ENCODE peak calls at places on chromosomes 6 and 20, in six cellular contexts. U is astrocyte of the spinal cord; F is HTR-8/SVneo; E is stimulated activated CD4-positive, alpha-beta T cell treated with anti-CD3 and anti-CD28 coated beads, Interleukin-2, amount 100 ng/mL, for 48 hours; X is iris pigment epithelial cell; V is ureter. M is an unnamed sample.
A peak's percentile ranks its signal among the peaks of the same experiment; 100 is the strongest.

GRCh38 chr20:52494244-52494643 is 302.7 kb upstream of the ZFP64 start:
- DNase-seq in X (peak; percentile 99), U (peak; percentile 87), E (peak; percentile 26), V (peak; percentile 49), F (peak; percentile 60), M (no peak)

GRCh38 chr6:105363100-105363754 is 39.7 kb downstream of the PREP start:
- DNase-seq in X (peak; percentile 40), U (peak; percentile 52), E (no peak), F (peak; percentile 20), V (no peak), M (peak; percentile 24)

GRCh38 chr20:58408603-58409246 is 19.7 kb downstream of the VAPB start:
- DNase-seq in V (no peak), F (peak; percentile 75), X (peak; percentile 48), U (no peak), E (no peak), M (no peak)

GRCh38 chr6:21845018-21845417 is 251.5 kb downstream of the SOX4 start:
- DNase-seq in E (no peak), F (no peak), V (no peak), X (no peak), U (no peak), M (no peak)

GRCh38 chr6:161745594-161745993 is 471.7 kb upstream of the AGPAT4 start:
- DNase-seq in V (no peak), F (no peak), E (no peak), U (no peak), X (no peak), M (no peak)

GRCh38 chr6:69835414-69836179 is 30.8 kb upstream of the COL19A1 start:
- DNase-seq in E (no peak), U (peak; percentile 80), X (peak; percentile 83), V (no peak), F (peak; percentile 27), M (peak; percentile 85)

GRCh38 chr20:48189177-48189576 is 403.9 kb upstream of the SULF2 start:
- DNase-seq in F (peak; percentile 57), E (no peak), X (peak; percentile 34), V (no peak), U (peak; percentile 3), M (no peak)

GRCh38 chr6:40252531-40253258 is 318.4 kb upstream of the MOCS1 start:
- DNase-seq in U (no peak), V (no peak), E (no peak), X (no peak), F (no peak), M (no peak)

GRCh38 chr6:122779672-122780066 is at the start of gene FABP7:
- DNase-seq in U (no peak), F (no peak), E (no peak), V (no peak), X (no peak), M (no peak)

GRCh38 chr6:7647504-7647903 is 57.5 kb downstream of the SNRNP48 start:
- DNase-seq in E (no peak), V (no peak), U (no peak), F (no peak), X (no peak), M (no peak)

GRCh38 chr6:122049341-122049740 is 350.1 kb upstream of the HSF2 start:
- DNase-seq in E (no peak), V (no peak), F (no peak), U (peak; percentile 50), X (peak; percentile 54), M (no peak)

GRCh38 chr6:119446623-119447008 is 97.1 kb upstream of the MAN1A1 start:
- DNase-seq in X (peak; percentile 73), V (peak; percentile 75), F (no peak), E (no peak), U (peak; percentile 86), M (no peak)

GRCh38 chr6:27374824-27375612 is 13.5 kb upstream of the ZNF391 start:
- DNase-seq in V (peak; percentile 83), U (peak; percentile 33), E (peak; percentile 60), X (peak; percentile 70), F (peak; percentile 66), M (no peak)

GRCh38 chr6:44458551-44458950 is 71.0 kb downstream of the CDC5L start:
- DNase-seq in X (no peak), E (no peak), V (no peak), U (no peak), F (no peak), M (no peak)

GRCh38 chr6:47661960-47662359 is 36.4 kb upstream of the ADGRF4 start:
- DNase-seq in U (no peak), F (no peak), V (no peak), X (no peak), E (no peak), M (no peak)

GRCh38 chr6:138428943-138429616 is 25.1 kb downstream of the HEBP2 start:
- DNase-seq in F (peak; percentile 35), E (no peak), V (no peak), U (peak; percentile 81), X (peak; percentile 63), M (peak; percentile 85)

GRCh38 chr6:169229611-169230321 is 23.9 kb downstream of the THBS2 start:
- DNase-seq in E (no peak), X (no peak), U (peak; percentile 35), V (no peak), F (no peak), M (no peak)

M was measured in Kasumi-1.